ENCODE peak calls at places on chromosomes 5 and 9, in seven cellular contexts. One of them, this sample, is unnamed. For H3K79me2, the result is how much of the 10 kb centered on the place peaks cover.

GRCh38 chr5:151106073-151106472 is 25.2 kb upstream of the TNIP1 start:
- DNase-seq in PC-3: no peak
- DNase-seq in trophoblast cell: no peak
- DNase-seq in HepG2: no peak
- DNase-seq in H1: no peak
- DNase-seq in HCT116: no peak
- DNase-seq in neural progenitor cell: no peak
- DNase-seq in this sample: no peak

GRCh38 chr9:129118799-129119198 is 7.6 kb downstream of the PTPA start:
- DNase-seq in neural progenitor cell: no peak
- DNase-seq in H1: no peak
- DNase-seq in HepG2: no peak
- DNase-seq in HCT116: no peak
- DNase-seq in PC-3: no peak
- DNase-seq in trophoblast cell: no peak
- DNase-seq in this sample: no peak

GRCh38 chr5:180206993-180207392 is 2.0 kb downstream of the RASGEF1C start:
- DNase-seq in H1: no peak
- DNase-seq in trophoblast cell: no peak
- DNase-seq in HepG2: no peak
- DNase-seq in HCT116: no peak
- DNase-seq in neural progenitor cell: no peak
- DNase-seq in PC-3: no peak
- DNase-seq in this sample: no peak

GRCh38 chr9:111759762-111760639 is 34.7 kb downstream of the SHOC1 start:
- DNase-seq in HCT116: peak
- DNase-seq in HepG2: peak
- DNase-seq in PC-3: peak
- DNase-seq in trophoblast cell: peak
- DNase-seq in neural progenitor cell: peak
- DNase-seq in H1: no peak
- DNase-seq in this sample: peak

GRCh38 chr5:35869705-35870277 is 13.1 kb downstream of the IL7R start:
- DNase-seq in H1: no peak
- DNase-seq in PC-3: no peak
- DNase-seq in HepG2: no peak
- DNase-seq in HCT116: no peak
- DNase-seq in neural progenitor cell: no peak
- DNase-seq in trophoblast cell: no peak
- DNase-seq in this sample: no peak

GRCh38 chr9:115000217-115000639 is 69.8 kb upstream of the TNFSF8 start:
- DNase-seq in neural progenitor cell: no peak
- DNase-seq in HCT116: no peak
- DNase-seq in H1: no peak
- DNase-seq in trophoblast cell: no peak
- DNase-seq in PC-3: no peak
- DNase-seq in HepG2: no peak
- DNase-seq in this sample: no peak

GRCh38 chr9:72983056-72983455 is 30.2 kb upstream of the ALDH1A1 start:
- DNase-seq in H1: no peak
- DNase-seq in trophoblast cell: no peak
- DNase-seq in HepG2: peak
- DNase-seq in PC-3: no peak
- DNase-seq in neural progenitor cell: no peak
- DNase-seq in HCT116: no peak
- DNase-seq in this sample: no peak

GRCh38 chr5:122661496-122662180 is 113.2 kb upstream of the SNX2 start:
- DNase-seq in HCT116: no peak
- DNase-seq in H1: no peak
- DNase-seq in PC-3: no peak
- DNase-seq in trophoblast cell: no peak
- DNase-seq in neural progenitor cell: no peak
- DNase-seq in HepG2: no peak
- DNase-seq in this sample: no peak

GRCh38 chr5:56637321-56637920 is 177.9 kb upstream of the MAP3K1 start:
- DNase-seq in H1: no peak
- DNase-seq in HCT116: no peak
- DNase-seq in HepG2: peak
- DNase-seq in trophoblast cell: no peak
- DNase-seq in neural progenitor cell: no peak
- DNase-seq in PC-3: peak
- DNase-seq in this sample: no peak

GRCh38 chr9:6029581-6029980 is 14.2 kb upstream of the RANBP6 start:
- DNase-seq in trophoblast cell: no peak
- DNase-seq in H1: no peak
- DNase-seq in HCT116: no peak
- DNase-seq in HepG2: no peak
- DNase-seq in PC-3: no peak
- DNase-seq in neural progenitor cell: no peak
- DNase-seq in this sample: no peak

GRCh38 chr5:11153672-11154377 is 392.8 kb upstream of the DAP start:
- DNase-seq in HepG2: no peak
- DNase-seq in neural progenitor cell: no peak
- DNase-seq in trophoblast cell: no peak
- DNase-seq in PC-3: no peak
- DNase-seq in HCT116: no peak
- DNase-seq in H1: no peak
- DNase-seq in this sample: no peak

GRCh38 chr5:17796757-17797398 is 162.6 kb downstream of the TAF11L14 start:
- DNase-seq in HepG2: no peak
- DNase-seq in PC-3: peak
- DNase-seq in neural progenitor cell: no peak
- DNase-seq in H1: no peak
- DNase-seq in trophoblast cell: no peak
- DNase-seq in HCT116: no peak
- DNase-seq in this sample: no peak

GRCh38 chr5:141929398-141930058 is 5.9 kb downstream of the DELE1 start:
- DNase-seq in HepG2: no peak
- DNase-seq in H1: no peak
- DNase-seq in HCT116: no peak
- DNase-seq in trophoblast cell: no peak
- DNase-seq in PC-3: no peak
- DNase-seq in neural progenitor cell: no peak
- DNase-seq in this sample: no peak

GRCh38 chr9:137304383-137305059 is 2.5 kb upstream of the NRARP start:
- DNase-seq in H1: no peak
- DNase-seq in PC-3: no peak
- DNase-seq in neural progenitor cell: peak
- DNase-seq in trophoblast cell: no peak
- DNase-seq in HepG2: no peak
- DNase-seq in HCT116: no peak
- DNase-seq in this sample: no peak

GRCh38 chr9:336039-336438 is 121.4 kb downstream of the DOCK8 start:
- DNase-seq in PC-3: peak
- DNase-seq in trophoblast cell: no peak
- DNase-seq in HCT116: no peak
- DNase-seq in H1: no peak
- DNase-seq in HepG2: peak
- DNase-seq in neural progenitor cell: no peak
- DNase-seq in this sample: no peak

GRCh38 chr9:38016375-38017120 is 52.5 kb downstream of the SHB start:
- DNase-seq in trophoblast cell: peak
- DNase-seq in HepG2: no peak
- DNase-seq in PC-3: peak
- DNase-seq in H1: no peak
- DNase-seq in neural progenitor cell: no peak
- DNase-seq in HCT116: no peak
- DNase-seq in this sample: no peak

GRCh38 chr5:1501372-1502045 is 22.3 kb downstream of the LPCAT1 start:
- DNase-seq in PC-3: no peak
- DNase-seq in trophoblast cell: no peak
- DNase-seq in H1: no peak
- DNase-seq in HepG2: no peak
- DNase-seq in neural progenitor cell: no peak
- DNase-seq in HCT116: no peak
- DNase-seq in this sample: no peak

GRCh38 chr9:15295761-15296405 is 11.1 kb downstream of the TTC39B start:
- DNase-seq in HepG2: peak
- DNase-seq in neural progenitor cell: no peak
- DNase-seq in PC-3: no peak
- DNase-seq in H1: no peak
- DNase-seq in trophoblast cell: no peak
- DNase-seq in HCT116: no peak
- DNase-seq in this sample: no peak

GRCh38 chr9:131240047-131240921 is 36.0 kb downstream of the FAM78A start:
- DNase-seq in trophoblast cell: no peak
- DNase-seq in HCT116: no peak
- DNase-seq in neural progenitor cell: no peak
- DNase-seq in HepG2: peak
- DNase-seq in H1: no peak
- DNase-seq in PC-3: no peak
- DNase-seq in this sample: no peak

GRCh38 chr9:123929177-123929869 is 603 bp downstream of the DENND1A start:
- DNase-seq in PC-3: no peak
- DNase-seq in HCT116: no peak
- DNase-seq in H1: no peak
- DNase-seq in trophoblast cell: peak
- DNase-seq in neural progenitor cell: peak
- DNase-seq in HepG2: peak
- DNase-seq in this sample: no peak

GRCh38 chr5:99285606-99286005 is 356.8 kb upstream of the CHD1 start:
- DNase-seq in PC-3: no peak
- DNase-seq in neural progenitor cell: no peak
- DNase-seq in H1: no peak
- DNase-seq in HCT116: no peak
- DNase-seq in HepG2: no peak
- DNase-seq in trophoblast cell: no peak
- DNase-seq in this sample: no peak

GRCh38 chr5:157468293-157468965 is 8.4 kb downstream of the NIPAL4 start:
- DNase-seq in HCT116: no peak
- DNase-seq in PC-3: no peak
- DNase-seq in trophoblast cell: no peak
- DNase-seq in neural progenitor cell: no peak
- DNase-seq in H1: no peak
- DNase-seq in HepG2: no peak
- DNase-seq in this sample: no peak

GRCh38 chr9:81145331-81145963 is 543.9 kb downstream of the TLE1 start:
- DNase-seq in H1: no peak
- DNase-seq in HepG2: no peak
- DNase-seq in neural progenitor cell: no peak
- DNase-seq in PC-3: no peak
- DNase-seq in HCT116: no peak
- DNase-seq in trophoblast cell: no peak
- DNase-seq in this sample: no peak

GRCh38 chr5:298737-299125 is 22.8 kb upstream of the AHRR start:
- DNase-seq in H1: no peak
- DNase-seq in neural progenitor cell: no peak
- DNase-seq in trophoblast cell: no peak
- DNase-seq in PC-3: no peak
- DNase-seq in HepG2: no peak
- DNase-seq in HCT116: no peak
- DNase-seq in this sample: no peak

GRCh38 chr9:127316586-127317383 is 52.2 kb downstream of the GARNL3 start:
- DNase-seq in HCT116: no peak
- DNase-seq in trophoblast cell: no peak
- DNase-seq in H1: no peak
- DNase-seq in neural progenitor cell: no peak
- DNase-seq in HepG2: no peak
- DNase-seq in PC-3: peak
- DNase-seq in this sample: no peak
- H2AFZ ChIP-seq in HCT116: no peak
- H2AFZ ChIP-seq in trophoblast cell: no peak
- H2AFZ ChIP-seq in H1: no peak
- H2AFZ ChIP-seq in neural progenitor cell: no peak
- H2AFZ ChIP-seq in HepG2: no peak
- H2AFZ ChIP-seq in PC-3: no peak
- H2AFZ ChIP-seq in this sample: no peak

GRCh38 chr5:89273289-89273688 is 390.3 kb upstream of the MEF2C start:
- DNase-seq in HepG2: no peak
- DNase-seq in neural progenitor cell: no peak
- DNase-seq in HCT116: no peak
- DNase-seq in trophoblast cell: no peak
- DNase-seq in PC-3: no peak
- DNase-seq in H1: no peak
- DNase-seq in this sample: no peak
- H3K9ac ChIP-seq in HepG2: no peak
- H3K9ac ChIP-seq in neural progenitor cell: no peak
- H3K9ac ChIP-seq in HCT116: no peak
- H3K9ac ChIP-seq in trophoblast cell: no peak
- H3K9ac ChIP-seq in PC-3: no peak
- H3K9ac ChIP-seq in H1: no peak
- H3K9ac ChIP-seq in this sample: no peak

DNA sequence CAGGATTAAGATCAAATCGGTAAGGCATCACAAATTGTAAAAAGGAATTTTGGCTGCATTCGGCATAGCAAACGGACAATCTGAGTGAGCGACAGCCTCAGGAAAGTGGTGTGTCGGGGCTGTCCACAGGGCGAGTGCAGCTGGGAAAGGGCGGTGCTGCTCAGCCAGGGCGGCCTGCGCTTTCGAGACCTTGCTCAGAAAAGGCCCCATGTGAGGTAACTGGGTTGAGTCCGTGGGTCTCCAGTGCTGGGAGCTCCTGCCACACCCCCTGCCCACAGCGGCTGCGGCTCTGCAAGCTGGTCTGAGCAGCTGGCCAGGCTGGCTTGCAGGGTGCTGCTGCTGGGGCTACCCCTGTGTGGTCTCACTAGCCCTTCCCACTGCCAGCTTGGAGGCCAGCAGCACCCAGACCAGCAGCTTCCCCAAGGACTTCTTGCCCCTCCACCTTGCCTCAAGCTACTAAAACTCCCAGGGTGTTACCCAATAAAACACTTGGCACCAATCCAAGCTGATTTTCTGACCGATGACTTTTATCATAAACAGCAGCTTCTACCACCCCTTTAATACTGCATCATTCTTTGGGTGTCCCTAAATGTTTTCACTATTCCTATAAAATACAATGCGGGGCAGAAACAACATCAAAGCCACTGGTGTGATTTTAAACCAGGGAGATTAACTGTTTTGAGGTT is 6.2 kb downstream of the SURF2 start:
- DNase-seq in trophoblast cell: no peak
- DNase-seq in HepG2: no peak
- DNase-seq in neural progenitor cell: no peak
- DNase-seq in H1: no peak
- DNase-seq in HCT116: no peak
- DNase-seq in PC-3: no peak
- DNase-seq in this sample: no peak
- H3K79me2 ChIP-seq in trophoblast cell: under half
- H3K79me2 ChIP-seq in HepG2: under half
- H3K79me2 ChIP-seq in neural progenitor cell: under half
- H3K79me2 ChIP-seq in H1: under half
- H3K79me2 ChIP-seq in HCT116: under half
- H3K79me2 ChIP-seq in PC-3: under half
- H3K79me2 ChIP-seq in this sample: under half

DNA sequence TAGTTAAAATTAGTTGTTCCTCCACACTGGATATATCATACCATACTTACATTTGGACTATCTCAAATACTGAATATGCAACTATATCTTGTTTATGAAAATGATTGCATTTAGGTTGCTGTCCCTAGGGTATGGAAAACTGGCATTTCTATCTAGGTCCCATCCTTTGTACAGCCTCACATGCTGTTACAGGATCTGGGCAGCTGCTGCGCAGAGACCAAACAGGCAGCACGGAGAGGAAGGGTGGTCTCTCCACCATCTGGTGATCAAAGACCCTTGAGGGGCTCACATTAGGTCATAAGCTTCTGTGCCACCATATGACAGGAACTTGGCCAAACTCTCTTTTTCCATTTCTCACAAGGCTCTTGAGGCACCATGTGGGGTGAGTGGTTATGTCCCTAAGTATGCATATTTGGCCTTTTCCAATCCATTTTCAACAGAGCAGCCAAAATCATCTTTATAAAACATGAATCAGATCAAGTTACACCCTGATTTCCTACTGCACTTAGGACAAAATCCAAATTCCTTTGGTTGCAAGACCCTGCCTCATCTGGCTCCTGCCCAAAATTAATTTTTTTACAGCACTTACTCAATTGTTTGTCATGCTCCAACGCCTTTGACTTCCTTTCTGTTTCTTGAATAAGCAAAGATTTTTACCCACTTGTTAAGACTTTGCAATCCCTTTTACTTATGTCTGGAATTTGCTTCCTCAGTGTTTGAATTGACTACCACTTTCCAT is 729.9 kb downstream of the MAT2B start:
- DNase-seq in H1: no peak
- DNase-seq in HCT116: no peak
- DNase-seq in trophoblast cell: no peak
- DNase-seq in PC-3: peak
- DNase-seq in HepG2: no peak
- DNase-seq in neural progenitor cell: no peak
- DNase-seq in this sample: no peak
- H2AFZ ChIP-seq in H1: no peak
- H2AFZ ChIP-seq in HCT116: no peak
- H2AFZ ChIP-seq in trophoblast cell: no peak
- H2AFZ ChIP-seq in PC-3: no peak
- H2AFZ ChIP-seq in HepG2: no peak
- H2AFZ ChIP-seq in neural progenitor cell: no peak
- H2AFZ ChIP-seq in this sample: no peak

This sample was measured in keratinocyte.